ENCODE peak calls at places on chromosome 15, in four cellular contexts. S is GF-D8, J is H54, Q is activated B cell treated with CpG ODN at 0.5 μM for 24 hours. T is an unnamed sample.
A peak's percentile ranks its signal among the peaks of the same experiment; 100 is the strongest.

GRCh38 chr15:31457631-31458526 is 131.2 kb downstream of the KLF13 start:
- DNase-seq in S (no peak), J (peak; percentile 53), Q (no peak), T (no peak)

GRCh38 chr15:101732772-101733171 is 8.5 kb upstream of the TARS3 start:
- DNase-seq in S (no peak), J (no peak), Q (no peak), T (no peak)

GRCh38 chr15:69557340-69558137 is 104.9 kb downstream of the RPLP1 start:
- DNase-seq in S (no peak), J (peak; percentile 66), Q (no peak), T (no peak)

GRCh38 chr15:92452143-92452542 is 58.5 kb downstream of the ST8SIA2 start:
- DNase-seq in S (no peak), J (no peak), Q (no peak), T (no peak)

GRCh38 chr15:62684143-62684808 is 358.3 kb upstream of the TPM1 start:
- DNase-seq in S (no peak), J (no peak), Q (no peak), T (no peak)

GRCh38 chr15:84800365-84800806 is 16.8 kb upstream of the ALPK3 start:
- DNase-seq in S (no peak), J (no peak), Q (no peak), T (no peak)

GRCh38 chr15:77983091-77983707 is 94.3 kb downstream of the TBC1D2B start:
- DNase-seq in S (no peak), J (no peak), Q (no peak), T (no peak)

GRCh38 chr15:78629716-78630065 is 8.9 kb upstream of the CHRNA3 start:
- DNase-seq in S (no peak), J (no peak), Q (no peak), T (no peak)

GRCh38 chr15:67855842-67856241 is 16.0 kb upstream of the RNU6-1 start:
- DNase-seq in S (no peak), J (no peak), Q (no peak), T (no peak)

GRCh38 chr15:40100133-40100946 is 8.3 kb downstream of the BMF start:
- DNase-seq in S (no peak), J (no peak), Q (no peak), T (no peak)

GRCh38 chr15:68783226-68784054 is 37.3 kb downstream of the ANP32A start:
- DNase-seq in S (no peak), J (no peak), Q (peak; percentile 48), T (no peak)

GRCh38 chr15:43190178-43190577 is 5.0 kb downstream of the CCNDBP1 start:
- DNase-seq in S (no peak), J (no peak), Q (no peak), T (no peak)

GRCh38 chr15:27902680-27903385 is 196.3 kb downstream of the OCA2 start:
- DNase-seq in S (no peak), J (no peak), Q (no peak), T (no peak)

GRCh38 chr15:93300796-93301195 is 211.8 kb upstream of the RGMA start:
- DNase-seq in S (no peak), J (no peak), Q (no peak), T (no peak)

GRCh38 chr15:60255390-60255789 is 142.4 kb downstream of the ANXA2 start:
- DNase-seq in S (no peak), J (no peak), Q (no peak), T (no peak)

GRCh38 chr15:91345761-91346160 is 245.7 kb downstream of the SV2B start:
- DNase-seq in S (no peak), J (no peak), Q (no peak), T (no peak)

GRCh38 chr15:69668963-69669362 is 216.3 kb downstream of the RPLP1 start:
- DNase-seq in S (no peak), J (no peak), Q (no peak), T (peak; percentile 11)

GRCh38 chr15:62641782-62642181 is 400.8 kb upstream of the TPM1 start:
- DNase-seq in S (no peak), J (no peak), Q (no peak), T (no peak)

GRCh38 chr15:74540135-74540760 is 772 bp upstream of the ARID3B start:
- DNase-seq in S (no peak), J (no peak), Q (no peak), T (no peak)

GRCh38 chr15:56217341-56217740 is 26.3 kb downstream of the RFX7 start:
- DNase-seq in S (no peak), J (no peak), Q (no peak), T (no peak)

GRCh38 chr15:77866596-77867125 is 210.8 kb downstream of the TBC1D2B start:
- DNase-seq in S (no peak), J (no peak), Q (no peak), T (no peak)

GRCh38 chr15:32700501-32701150 is 17.2 kb upstream of the GREM1 start:
- DNase-seq in S (no peak), J (no peak), Q (no peak), T (no peak)

GRCh38 chr15:65339926-65340325 is 35.4 kb downstream of the RNU5B-1 start:
- DNase-seq in S (no peak), J (no peak), Q (no peak), T (no peak)

GRCh38 chr15:97929456-97930229 is 30.9 kb upstream of the ARRDC4 start:
- DNase-seq in S (no peak), J (no peak), Q (no peak), T (no peak)

GRCh38 chr15:81264072-81264857 is 59.7 kb downstream of the STARD5 start:
- DNase-seq in S (no peak), J (no peak), Q (no peak), T (no peak)

GRCh38 chr15:69288531-69289311 is 10.0 kb upstream of the PAQR5 start:
- DNase-seq in S (no peak), J (no peak), Q (no peak), T (no peak)

GRCh38 chr15:100601158-100601557 is 826 bp downstream of the LINS1 start:
- DNase-seq in S (peak; percentile 16), J (no peak), Q (no peak), T (peak; percentile 28)

GRCh38 chr15:59751552-59752413 is 62.7 kb upstream of the BNIP2 start:
- DNase-seq in S (no peak), J (no peak), Q (no peak), T (peak; percentile 12)

GRCh38 chr15:51731549-51732267 is 5.7 kb downstream of the LYSMD2 start:
- DNase-seq in S (peak; percentile 67), J (no peak), Q (peak; percentile 44), T (peak; percentile 86)

GRCh38 chr15:66617137-66618090 is 51.6 kb upstream of the LCTL start:
- DNase-seq in S (peak; percentile 70), J (peak; percentile 62), Q (no peak), T (peak; percentile 63)

T was measured in AML-193.